ENCODE peak calls at places on chromosomes 11 and 22, in four cellular contexts. Q is IMR-90, T is GM12878, Z is K562. S is an unnamed sample.
A peak's percentile ranks its signal among the peaks of the same experiment; 100 is the strongest.

GRCh38 chr11:32172771-32173170 is 81.9 kb downstream of the RCN1 start:
- DNase-seq in Z (no peak), T (no peak), Q (peak; percentile 4), S (no peak)

GRCh38 chr11:32817181-32817842 is 12.4 kb upstream of the PRRG4 start:
- DNase-seq in T (no peak), Z (no peak), Q (no peak), S (no peak)

GRCh38 chr11:80241766-80242165 is 800.9 kb upstream of the TENM4 start:
- DNase-seq in T (no peak), Z (no peak), Q (peak; percentile 4), S (no peak)

GRCh38 chr11:94732617-94733292 is 35.4 kb upstream of the AMOTL1 start:
- DNase-seq in Z (no peak), Q (peak; percentile 87), T (no peak), S (peak; percentile 95)

GRCh38 chr11:86101941-86102407 is 33.1 kb upstream of the PICALM start:
- DNase-seq in T (no peak), Q (peak; percentile 40), Z (no peak), S (no peak)

GRCh38 chr11:79471071-79471470 is 30.2 kb upstream of the TENM4 start:
- DNase-seq in Q (no peak), T (no peak), Z (no peak), S (no peak)

GRCh38 chr22:49664371-49664881 is 163.2 kb downstream of the BRD1 start:
- DNase-seq in T (no peak), Z (no peak), Q (no peak), S (no peak)

GRCh38 chr22:49368976-49369725 is 458.5 kb downstream of the BRD1 start:
- DNase-seq in T (no peak), Q (no peak), Z (peak; percentile 68), S (no peak)

GRCh38 chr22:37059876-37060449 is 8.4 kb downstream of the KCTD17 start:
- DNase-seq in Z (no peak), Q (no peak), T (no peak), S (no peak)

GRCh38 chr22:38314992-38315800 is 2.0 kb downstream of the CSNK1E start:
- DNase-seq in T (no peak), Q (peak; percentile 35), Z (no peak), S (peak; percentile 54)

GRCh38 chr11:64880240-64881001 is 2.0 kb upstream of the EHD1 start:
- DNase-seq in T (no peak), Z (no peak), Q (no peak), S (no peak)

GRCh38 chr11:90204407-90204806 is 18.4 kb downstream of the CHORDC1 start:
- DNase-seq in T (no peak), Z (no peak), Q (no peak), S (no peak)

GRCh38 chr11:22922672-22923071 is 62.4 kb upstream of the CCDC179 start:
- DNase-seq in Q (no peak), Z (no peak), T (no peak), S (peak; percentile 34)

GRCh38 chr11:2697871-2698270 is 1.9 kb downstream of the KCNQ1OT1 start:
- DNase-seq in T (no peak), Q (no peak), Z (no peak), S (no peak)

GRCh38 chr11:35500744-35501143 is 24.7 kb downstream of the PAMR1 start:
- DNase-seq in T (no peak), Z (no peak), Q (peak; percentile 59), S (no peak)

GRCh38 chr11:10619281-10619680 is 50.8 kb upstream of the LYVE1 start:
- DNase-seq in Z (no peak), Q (no peak), T (no peak), S (no peak)

GRCh38 chr11:27896096-27896495 is 195.8 kb upstream of the BDNF start:
- DNase-seq in Q (no peak), Z (no peak), T (no peak), S (no peak)

GRCh38 chr22:23128269-23129108 is 13.3 kb downstream of the RSPH14 start:
- DNase-seq in T (no peak), Z (peak; percentile 61), Q (peak; percentile 84), S (peak; percentile 64)

GRCh38 chr11:87901366-87901765 is 273.9 kb downstream of the RAB38 start:
- DNase-seq in Z (no peak), Q (no peak), T (no peak), S (no peak)

GRCh38 chr22:42303304-42304020 is 33.0 kb upstream of the TCF20 start:
- DNase-seq in Z (no peak), Q (no peak), T (no peak), S (no peak)
- TF ChIP-seq FOS in Z (no peak), Q (no peak), T (no peak), S (no peak)

GRCh38 chr22:20424937-20425587 is 12.6 kb downstream of the SCARF2 start:
- DNase-seq in Z (no peak), T (no peak), Q (no peak), S (no peak)
- TF ChIP-seq FOS in Z (no peak), T (no peak), Q (no peak), S (no peak)

GRCh38 chr11:113628912-113629311 is 77.2 kb downstream of the TMPRSS5 start:
- DNase-seq in Z (no peak), Q (no peak), T (no peak), S (no peak)

GRCh38 chr11:113629562-113629961 is 76.5 kb downstream of the TMPRSS5 start:
- DNase-seq in Z (no peak), T (no peak), Q (no peak), S (no peak)

GRCh38 chr11:113637636-113638035 is 68.5 kb downstream of the TMPRSS5 start:
- DNase-seq in Z (no peak), Q (no peak), T (no peak), S (no peak)

GRCh38 chr11:113634940-113635575 is 71.0 kb downstream of the TMPRSS5 start:
- DNase-seq in Q (no peak), Z (peak; percentile 65), T (no peak), S (no peak)

GRCh38 chr11:113632981-113633380 is 73.1 kb downstream of the TMPRSS5 start:
- DNase-seq in T (no peak), Q (no peak), Z (no peak), S (no peak)
- TF ChIP-seq FOS in T (no peak), Q (no peak), Z (no peak), S (no peak)

GRCh38 chr22:32710896-32711295 is 90.6 kb upstream of the TIMP3 start:
- DNase-seq in Z (no peak), Q (no peak), T (no peak), S (no peak)
- TF ChIP-seq FOS in Z (no peak), Q (no peak), T (no peak), S (no peak)

DNA sequence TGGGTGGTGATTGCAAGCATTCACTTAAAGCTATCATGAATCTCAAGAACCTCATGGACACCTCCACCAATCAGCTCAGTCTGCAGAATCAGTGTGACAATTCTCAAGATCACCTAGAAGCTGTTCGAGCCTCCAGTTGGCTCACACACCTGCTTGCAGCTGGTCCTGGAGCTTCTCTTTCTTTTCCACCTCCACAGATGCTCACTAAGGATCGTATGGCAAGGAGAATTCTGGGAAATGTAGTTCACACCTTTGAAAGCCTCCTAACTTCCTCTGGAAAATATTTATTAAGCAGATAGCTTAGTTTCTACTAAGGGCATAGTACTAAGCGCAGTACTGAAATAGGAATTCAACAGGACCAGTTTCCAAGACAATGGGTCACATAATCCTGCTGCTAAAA is 26.2 kb downstream of the FSHB start:
- DNase-seq in Q (no peak), T (no peak), Z (no peak), S (no peak)
- TF ChIP-seq FOS in Q (no peak), T (no peak), Z (no peak), S (no peak)

DNA sequence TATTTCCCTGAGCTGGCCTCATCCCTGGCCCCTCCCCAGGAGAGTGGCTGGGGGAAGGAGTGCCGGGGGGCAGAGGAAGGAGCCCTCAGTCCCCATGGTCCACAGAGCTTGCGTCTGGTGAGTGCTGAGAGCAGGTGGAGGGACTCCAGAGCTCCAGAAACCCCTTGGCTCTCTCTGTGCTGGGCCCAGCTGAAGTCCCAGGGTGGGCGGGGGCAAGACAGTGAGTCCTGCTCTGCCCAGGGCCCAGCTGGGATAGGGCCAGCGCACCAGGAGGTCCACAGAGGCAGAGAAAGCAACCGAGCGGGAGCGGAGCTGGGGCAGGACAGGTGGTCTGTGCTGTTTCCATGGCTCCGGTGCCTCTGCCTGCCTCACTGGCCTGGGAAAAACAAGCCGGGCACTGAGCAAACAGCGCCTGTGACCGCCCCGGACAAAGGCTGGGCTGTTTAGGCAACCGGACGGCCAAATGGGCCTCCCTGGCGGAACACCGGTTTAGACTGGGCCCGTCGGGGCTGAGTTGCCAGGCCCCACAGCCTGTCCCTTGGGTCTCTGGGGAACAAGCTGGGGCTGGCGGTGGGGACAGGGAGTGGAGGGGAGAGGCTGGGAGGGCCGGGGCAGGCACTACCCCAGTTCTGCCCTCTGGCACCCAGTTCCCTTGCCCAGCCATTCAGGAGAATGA is 34.1 kb upstream of the WNT7B start:
- DNase-seq in Z (no peak), Q (no peak), T (no peak), S (no peak)
- TF ChIP-seq FOS in Z (no peak), Q (no peak), T (no peak), S (no peak)